ENCODE peak calls at places on chromosome 7, in eight cellular contexts. G is esophagus muscularis mucosa; X is neural progenitor cell; A is adrenal gland; Z is body of pancreas; F is CD4-positive, CD25-positive, alpha-beta regulatory T cell; V is transverse colon; B is DND-41. P is an unnamed sample. For H3K36me3, the result is how much of the 10 kb centered on the place peaks cover.

GRCh38 chr7:142855756-142856564 is 1.1 kb downstream of the EPHB6 start:
- DNase-seq in G (no peak), X (no peak), A (no peak), Z (peak), F (no peak), V (peak), B (peak), P (peak)

GRCh38 chr7:24970676-24971075 is 9.3 kb downstream of the OSBPL3 start:
- DNase-seq in G (no peak), X (no peak), A (no peak), Z (no peak), F (no peak), V (no peak), B (no peak), P (no peak)

GRCh38 chr7:111356941-111357340 is 205.4 kb downstream of the IMMP2L start:
- DNase-seq in G (no peak), X (no peak), A (no peak), Z (no peak), F (no peak), V (no peak), B (no peak), P (no peak)

GRCh38 chr7:45978010-45978681 is 57.1 kb upstream of the IGFBP3 start:
- DNase-seq in G (peak), X (peak), A (peak), Z (peak), F (no peak), V (no peak), B (no peak), P (no peak)

GRCh38 chr7:143416565-143417149 is 8.0 kb upstream of the EPHA1 start:
- DNase-seq in G (no peak), X (peak), A (no peak), Z (no peak), F (peak), V (no peak), B (peak), P (no peak)

GRCh38 chr7:155340071-155340531 is 42.4 kb downstream of the INSIG1 start:
- DNase-seq in G (no peak), X (no peak), A (no peak), Z (no peak), F (no peak), V (no peak), B (no peak), P (no peak)

GRCh38 chr7:27173412-27174076 is 576 bp downstream of the HOXA10 start:
- DNase-seq in G (no peak), X (no peak), A (peak), Z (peak), F (no peak), V (peak), B (no peak), P (no peak)

GRCh38 chr7:101017099-101017777 is 2.6 kb upstream of the MUC17 start:
- DNase-seq in G (no peak), X (peak), A (peak), Z (peak), F (peak), V (peak), B (peak), P (peak)

GRCh38 chr7:29479606-29480200 is 83.9 kb upstream of the PRR15 start:
- DNase-seq in G (peak), X (peak), A (peak), Z (no peak), F (no peak), V (peak), B (no peak), P (peak)

GRCh38 chr7:117665393-117665792 is 185.6 kb downstream of the CFTR start:
- DNase-seq in G (no peak), X (no peak), A (no peak), Z (no peak), F (no peak), V (no peak), B (no peak), P (no peak)

GRCh38 chr7:15376601-15377000 is 185.2 kb downstream of the AGMO start:
- DNase-seq in G (no peak), X (no peak), A (no peak), Z (no peak), F (no peak), V (no peak), B (no peak), P (no peak)
- H3K36me3 ChIP-seq in G (under half), X (under half), A (under half), Z (under half), F (under half), V (under half), B (under half), P (under half)

GRCh38 chr7:158814637-158815036 is 14.7 kb downstream of the ESYT2 start:
- DNase-seq in G (no peak), X (no peak), A (no peak), Z (no peak), F (peak), V (no peak), B (no peak), P (no peak)

GRCh38 chr7:158816995-158817394 is 12.3 kb downstream of the ESYT2 start:
- DNase-seq in G (peak), X (no peak), A (no peak), Z (no peak), F (peak), V (peak), B (no peak), P (no peak)

GRCh38 chr7:158816271-158816670 is 13.0 kb downstream of the ESYT2 start:
- DNase-seq in G (no peak), X (no peak), A (no peak), Z (no peak), F (no peak), V (no peak), B (no peak), P (no peak)

GRCh38 chr7:158815046-158815445 is 14.3 kb downstream of the ESYT2 start:
- DNase-seq in G (no peak), X (peak), A (no peak), Z (no peak), F (no peak), V (no peak), B (no peak), P (no peak)

DNA sequence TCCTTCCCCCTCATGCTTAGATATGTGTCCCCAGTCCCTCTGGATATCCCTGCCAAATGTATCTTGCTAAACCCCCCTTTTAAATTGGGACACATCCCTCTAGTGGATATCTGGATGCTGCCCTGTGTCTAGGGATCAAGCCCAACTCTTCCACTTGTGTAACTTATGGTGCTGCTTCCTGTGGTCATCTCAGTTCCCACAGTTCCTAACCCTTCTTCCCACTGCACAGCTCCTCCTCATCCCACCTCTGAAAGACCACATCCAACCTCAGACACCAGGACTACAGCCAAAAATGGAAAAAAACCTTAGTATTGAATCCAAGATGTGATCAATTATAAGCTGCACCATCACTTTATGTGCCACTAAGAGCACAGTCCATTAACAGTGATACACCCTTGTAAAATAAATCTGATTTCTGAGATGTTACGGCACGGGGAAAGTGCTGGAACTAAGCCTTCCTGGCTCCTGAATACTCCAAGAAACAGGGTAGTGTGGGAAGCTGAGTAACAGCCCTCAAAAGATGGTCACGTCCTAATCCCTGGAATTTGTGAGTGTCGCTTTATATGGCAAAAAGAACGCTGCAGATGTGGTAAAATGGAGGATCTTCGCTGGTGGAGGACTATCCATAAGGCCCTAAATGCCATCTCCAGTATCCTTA is 13.7 kb downstream of the ESYT2 start:
- DNase-seq in G (no peak), X (no peak), A (no peak), Z (no peak), F (no peak), V (no peak), B (no peak), P (no peak)
- H3K36me3 ChIP-seq in G (under half), X (under half), A (under half), Z (under half), F (under half), V (under half), B (under half), P (under half)

DNA sequence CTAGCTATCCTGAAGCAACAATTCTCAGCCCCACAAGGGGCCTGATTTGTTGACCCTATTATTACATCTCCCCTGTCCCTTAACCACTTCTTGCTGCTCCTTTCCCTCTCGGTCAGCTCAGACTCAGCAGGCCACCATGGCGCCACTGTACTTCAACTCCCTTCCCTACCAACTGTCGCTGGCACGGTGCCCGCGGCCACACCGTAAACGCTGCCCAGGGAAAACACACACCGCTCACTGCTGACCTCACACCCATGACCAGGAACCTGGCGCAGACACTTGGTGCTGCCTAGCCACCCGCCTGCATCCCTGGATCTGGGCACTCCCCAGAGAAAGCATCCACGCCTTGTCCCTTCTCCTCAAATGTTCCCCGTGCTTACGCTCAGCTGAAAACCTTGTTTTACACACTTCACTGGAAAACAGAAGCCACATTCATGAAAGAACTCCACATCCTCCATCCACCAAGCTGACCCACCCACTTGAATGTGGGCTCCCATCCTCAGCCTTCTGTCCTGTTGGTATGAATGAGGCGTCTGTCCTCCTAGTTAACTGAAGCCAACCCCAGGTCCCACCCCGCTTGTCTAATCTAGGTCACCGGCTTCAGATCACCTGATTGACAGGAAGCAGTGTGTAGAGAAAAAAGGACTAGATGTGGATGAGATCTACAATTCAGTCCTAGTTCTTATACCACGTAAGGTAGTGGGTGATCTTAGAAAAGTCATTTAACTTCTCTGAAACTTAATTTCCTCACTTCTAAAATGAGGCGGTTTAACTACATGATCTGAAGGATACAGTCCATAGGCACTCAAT is 28.5 kb upstream of the CRYGN start:
- DNase-seq in G (no peak), X (no peak), A (peak), Z (no peak), F (peak), V (no peak), B (no peak), P (no peak)
- H3K36me3 ChIP-seq in G (half or more), X (under half), A (half or more), Z (under half), F (half or more), V (under half), B (half or more), P (under half)

GRCh38 chr7:43872401-43873165 is 3.3 kb upstream of the MRPS24 start:
- DNase-seq in G (no peak), X (no peak), A (peak), Z (peak), F (no peak), V (peak), B (no peak), P (peak)
- H3K36me3 ChIP-seq in G (under half), X (under half), A (under half), Z (under half), F (under half), V (under half), B (under half), P (under half)

DNA sequence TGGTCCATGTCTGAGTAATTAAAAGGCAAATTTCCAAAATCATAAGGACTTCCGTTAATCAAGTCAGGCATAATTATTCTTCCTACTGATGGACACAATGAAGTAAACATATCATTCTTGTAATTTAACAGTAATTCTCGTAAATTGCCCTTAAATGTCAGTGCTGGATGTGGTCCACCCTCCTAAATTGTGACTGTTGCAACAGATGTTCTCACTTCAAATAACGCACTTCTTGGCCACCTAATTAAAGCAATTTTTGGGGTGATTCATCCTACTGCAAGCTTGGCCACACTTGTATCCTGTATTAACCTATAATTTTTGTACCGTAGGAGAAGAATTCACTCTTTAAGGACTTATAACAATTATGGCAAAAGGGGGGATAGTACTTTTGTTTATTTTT is 1.9 kb downstream of the COL1A2 start:
- DNase-seq in G (no peak), X (no peak), A (no peak), Z (no peak), F (no peak), V (no peak), B (no peak), P (no peak)
- H3K36me3 ChIP-seq in G (under half), X (under half), A (under half), Z (under half), F (under half), V (under half), B (under half), P (under half)

GRCh38 chr7:897771-898376 is 21.5 kb downstream of the GET4 start:
- DNase-seq in G (no peak), X (no peak), A (peak), Z (peak), F (no peak), V (no peak), B (no peak), P (no peak)

GRCh38 chr7:894927-895450 is 18.6 kb downstream of the GET4 start:
- DNase-seq in G (no peak), X (no peak), A (no peak), Z (no peak), F (no peak), V (no peak), B (no peak), P (no peak)

GRCh38 chr7:897086-897485 is 20.7 kb downstream of the GET4 start:
- DNase-seq in G (no peak), X (no peak), A (no peak), Z (no peak), F (no peak), V (no peak), B (no peak), P (no peak)

GRCh38 chr7:895451-896052 is 19.2 kb downstream of the GET4 start:
- DNase-seq in G (no peak), X (no peak), A (no peak), Z (no peak), F (no peak), V (no peak), B (no peak), P (no peak)

DNA sequence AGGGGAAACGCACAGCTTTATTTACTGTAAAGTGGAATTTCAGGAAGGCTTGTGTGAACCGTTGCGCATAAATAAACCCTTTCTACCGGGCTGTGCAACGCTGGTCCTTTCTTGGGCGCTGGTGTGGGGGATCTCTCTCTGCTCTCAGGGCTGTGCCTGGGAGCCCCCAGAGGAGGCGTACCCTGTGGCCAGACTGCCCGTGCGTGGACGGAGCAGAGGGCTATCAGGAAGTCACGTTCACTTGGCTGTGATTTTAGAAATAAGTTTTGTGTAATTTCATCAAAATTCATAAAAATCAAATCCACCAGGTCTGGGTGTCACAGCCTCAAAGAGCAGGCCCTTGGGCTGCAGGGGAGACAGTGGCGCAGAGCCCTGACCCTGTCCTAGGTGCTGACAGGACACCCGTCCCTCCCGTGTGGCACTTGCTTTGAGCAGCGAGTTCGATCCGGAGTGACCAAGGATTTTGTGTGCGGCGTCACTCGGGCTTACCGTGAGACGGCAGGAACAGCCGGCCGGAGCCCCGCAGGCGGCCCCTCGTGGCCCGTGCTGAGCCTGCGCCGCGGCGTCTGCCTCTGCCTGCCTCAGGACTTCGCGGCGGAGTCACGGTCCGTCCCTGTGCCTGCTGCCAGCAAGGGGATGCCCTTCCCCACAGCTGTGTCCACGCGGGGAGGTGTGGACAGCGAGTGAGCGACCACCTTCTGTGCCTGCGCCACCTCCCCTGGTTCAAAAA is 20.2 kb downstream of the GET4 start:
- DNase-seq in G (no peak), X (no peak), A (no peak), Z (no peak), F (no peak), V (no peak), B (no peak), P (no peak)
- H3K36me3 ChIP-seq in G (half or more), X (under half), A (under half), Z (under half), F (under half), V (under half), B (half or more), P (under half)

GRCh38 chr7:135353832-135354231 is 120.2 kb downstream of the STRA8 start:
- DNase-seq in G (no peak), X (no peak), A (no peak), Z (no peak), F (no peak), V (no peak), B (no peak), P (no peak)

GRCh38 chr7:135362871-135363270 is 129.2 kb downstream of the STRA8 start:
- DNase-seq in G (no peak), X (peak), A (no peak), Z (no peak), F (no peak), V (no peak), B (no peak), P (no peak)

GRCh38 chr7:135355377-135356048 is 121.9 kb downstream of the STRA8 start:
- DNase-seq in G (no peak), X (no peak), A (no peak), Z (no peak), F (no peak), V (no peak), B (no peak), P (no peak)

GRCh38 chr7:135361788-135362187 is 128.2 kb downstream of the STRA8 start:
- DNase-seq in G (no peak), X (peak), A (no peak), Z (no peak), F (no peak), V (no peak), B (no peak), P (no peak)

GRCh38 chr7:135359633-135360032 is 126.0 kb downstream of the STRA8 start:
- DNase-seq in G (no peak), X (no peak), A (no peak), Z (no peak), F (peak), V (no peak), B (no peak), P (no peak)
- H3K36me3 ChIP-seq in G (under half), X (under half), A (under half), Z (under half), F (under half), V (under half), B (under half), P (under half)